ENCODE peak calls at places on chromosomes 13 and 19, in seven cellular contexts. One of them, this sample, is unnamed.
A peak's percentile ranks its signal among the peaks of the same experiment; 100 is the strongest.

GRCh38 chr19:4032436-4032835 is 24.9 kb downstream of the PIAS4 start:
- DNase-seq in body of pancreas: no peak
- DNase-seq in left ventricle myocardium inferior: no peak
- DNase-seq in upper lobe of right lung: peak; percentile 54
- DNase-seq in endothelial cell: no peak
- DNase-seq in ovary: no peak
- DNase-seq in GM23338: no peak
- DNase-seq in this sample: no peak

GRCh38 chr19:51142119-51142518 is at the start of gene SIGLEC7:
- DNase-seq in left ventricle myocardium inferior: peak; percentile 46
- DNase-seq in GM23338: no peak
- DNase-seq in endothelial cell: no peak
- DNase-seq in body of pancreas: no peak
- DNase-seq in ovary: no peak
- DNase-seq in upper lobe of right lung: no peak
- DNase-seq in this sample: no peak

GRCh38 chr19:41887711-41888382 is 4.9 kb downstream of the ARHGEF1 start:
- DNase-seq in left ventricle myocardium inferior: no peak
- DNase-seq in ovary: no peak
- DNase-seq in endothelial cell: no peak
- DNase-seq in body of pancreas: peak; percentile 68
- DNase-seq in GM23338: peak; percentile 92
- DNase-seq in upper lobe of right lung: peak; percentile 93
- DNase-seq in this sample: peak; percentile 78

GRCh38 chr13:19910336-19911072 is 47.1 kb upstream of the ZMYM5 start:
- DNase-seq in endothelial cell: no peak
- DNase-seq in upper lobe of right lung: no peak
- DNase-seq in left ventricle myocardium inferior: no peak
- DNase-seq in GM23338: no peak
- DNase-seq in ovary: no peak
- DNase-seq in body of pancreas: no peak
- DNase-seq in this sample: no peak

GRCh38 chr13:74443623-74444022 is 309.4 kb upstream of the KLF12 start:
- DNase-seq in body of pancreas: no peak
- DNase-seq in GM23338: no peak
- DNase-seq in left ventricle myocardium inferior: no peak
- DNase-seq in endothelial cell: no peak
- DNase-seq in ovary: no peak
- DNase-seq in upper lobe of right lung: no peak
- DNase-seq in this sample: no peak

GRCh38 chr19:4443966-4444764 is 13.4 kb downstream of the UBXN6 start:
- DNase-seq in endothelial cell: no peak
- DNase-seq in ovary: no peak
- DNase-seq in GM23338: no peak
- DNase-seq in upper lobe of right lung: no peak
- DNase-seq in body of pancreas: no peak
- DNase-seq in left ventricle myocardium inferior: no peak
- DNase-seq in this sample: no peak

GRCh38 chr13:93521307-93521706 is 294.7 kb downstream of the GPC6 start:
- DNase-seq in ovary: no peak
- DNase-seq in GM23338: no peak
- DNase-seq in endothelial cell: no peak
- DNase-seq in upper lobe of right lung: no peak
- DNase-seq in body of pancreas: no peak
- DNase-seq in left ventricle myocardium inferior: no peak
- DNase-seq in this sample: no peak

GRCh38 chr13:73429691-73430090 is 370.9 kb downstream of the KLF5 start:
- DNase-seq in left ventricle myocardium inferior: no peak
- DNase-seq in upper lobe of right lung: no peak
- DNase-seq in body of pancreas: no peak
- DNase-seq in ovary: no peak
- DNase-seq in GM23338: no peak
- DNase-seq in endothelial cell: no peak
- DNase-seq in this sample: no peak

GRCh38 chr19:30590596-30591229 is 218.5 kb downstream of the ZNF536 start:
- DNase-seq in GM23338: no peak
- DNase-seq in body of pancreas: no peak
- DNase-seq in endothelial cell: no peak
- DNase-seq in ovary: no peak
- DNase-seq in upper lobe of right lung: no peak
- DNase-seq in left ventricle myocardium inferior: no peak
- DNase-seq in this sample: no peak

GRCh38 chr19:47107953-47108746 is 5.4 kb downstream of the ZC3H4 start:
- DNase-seq in ovary: no peak
- DNase-seq in left ventricle myocardium inferior: no peak
- DNase-seq in upper lobe of right lung: no peak
- DNase-seq in body of pancreas: no peak
- DNase-seq in endothelial cell: no peak
- DNase-seq in GM23338: no peak
- DNase-seq in this sample: no peak

GRCh38 chr19:15633122-15633521 is 7.6 kb upstream of the CYP4F3 start:
- DNase-seq in endothelial cell: no peak
- DNase-seq in upper lobe of right lung: no peak
- DNase-seq in GM23338: no peak
- DNase-seq in left ventricle myocardium inferior: no peak
- DNase-seq in body of pancreas: no peak
- DNase-seq in ovary: no peak
- DNase-seq in this sample: no peak

GRCh38 chr19:1042689-1043511 is 3.0 kb downstream of the ABCA7 start:
- DNase-seq in endothelial cell: no peak
- DNase-seq in GM23338: no peak
- DNase-seq in ovary: no peak
- DNase-seq in left ventricle myocardium inferior: no peak
- DNase-seq in upper lobe of right lung: no peak
- DNase-seq in body of pancreas: no peak
- DNase-seq in this sample: no peak

GRCh38 chr19:18419195-18419698 is at the start of gene SSBP4:
- DNase-seq in endothelial cell: peak; percentile 84
- DNase-seq in left ventricle myocardium inferior: peak; percentile 81
- DNase-seq in ovary: peak; percentile 79
- DNase-seq in GM23338: peak; percentile 88
- DNase-seq in upper lobe of right lung: peak; percentile 86
- DNase-seq in body of pancreas: peak; percentile 80
- DNase-seq in this sample: peak; percentile 73

GRCh38 chr13:46211521-46212351 is at the start of gene LRRC63:
- DNase-seq in endothelial cell: peak; percentile 67
- DNase-seq in body of pancreas: peak; percentile 81
- DNase-seq in left ventricle myocardium inferior: peak; percentile 81
- DNase-seq in upper lobe of right lung: peak; percentile 91
- DNase-seq in GM23338: peak; percentile 81
- DNase-seq in ovary: peak; percentile 49
- DNase-seq in this sample: peak; percentile 69

GRCh38 chr13:32746474-32746873 is 160.2 kb downstream of the PDS5B start:
- DNase-seq in endothelial cell: no peak
- DNase-seq in left ventricle myocardium inferior: no peak
- DNase-seq in upper lobe of right lung: no peak
- DNase-seq in GM23338: no peak
- DNase-seq in ovary: no peak
- DNase-seq in body of pancreas: no peak
- DNase-seq in this sample: no peak

GRCh38 chr19:41219924-41220567 is 1.0 kb downstream of the AXL start:
- DNase-seq in endothelial cell: no peak
- DNase-seq in ovary: peak; percentile 64
- DNase-seq in body of pancreas: no peak
- DNase-seq in left ventricle myocardium inferior: peak; percentile 50
- DNase-seq in GM23338: peak; percentile 17
- DNase-seq in upper lobe of right lung: peak; percentile 67
- DNase-seq in this sample: no peak

GRCh38 chr19:1401138-1401888 is at the start of gene GAMT:
- DNase-seq in ovary: no peak
- DNase-seq in upper lobe of right lung: no peak
- DNase-seq in endothelial cell: peak; percentile 55
- DNase-seq in GM23338: peak; percentile 65
- DNase-seq in left ventricle myocardium inferior: peak; percentile 55
- DNase-seq in body of pancreas: peak; percentile 72
- DNase-seq in this sample: peak; percentile 44

GRCh38 chr19:14168259-14168972 is 32.0 kb upstream of the ASF1B start:
- DNase-seq in upper lobe of right lung: no peak
- DNase-seq in left ventricle myocardium inferior: no peak
- DNase-seq in body of pancreas: no peak
- DNase-seq in endothelial cell: no peak
- DNase-seq in ovary: no peak
- DNase-seq in GM23338: no peak
- DNase-seq in this sample: no peak

GRCh38 chr19:37905936-37906867 is at the start of gene WDR87:
- DNase-seq in ovary: peak; percentile 18
- DNase-seq in GM23338: peak; percentile 94
- DNase-seq in body of pancreas: peak; percentile 64
- DNase-seq in left ventricle myocardium inferior: no peak
- DNase-seq in endothelial cell: peak; percentile 74
- DNase-seq in upper lobe of right lung: peak; percentile 79
- DNase-seq in this sample: peak; percentile 71

GRCh38 chr13:25018729-25019115 is 77.2 kb upstream of the PABPC3 start:
- DNase-seq in left ventricle myocardium inferior: no peak
- DNase-seq in endothelial cell: no peak
- DNase-seq in GM23338: peak; percentile 50
- DNase-seq in ovary: no peak
- DNase-seq in body of pancreas: peak; percentile 25
- DNase-seq in upper lobe of right lung: no peak
- DNase-seq in this sample: no peak

GRCh38 chr19:32498641-32499200 is 82.3 kb upstream of the PDCD5 start:
- DNase-seq in left ventricle myocardium inferior: no peak
- DNase-seq in GM23338: no peak
- DNase-seq in ovary: no peak
- DNase-seq in upper lobe of right lung: no peak
- DNase-seq in endothelial cell: no peak
- DNase-seq in body of pancreas: no peak
- DNase-seq in this sample: no peak

GRCh38 chr19:38024991-38025716 is 118.1 kb downstream of the SIPA1L3 start:
- DNase-seq in ovary: no peak
- DNase-seq in GM23338: peak; percentile 87
- DNase-seq in upper lobe of right lung: no peak
- DNase-seq in left ventricle myocardium inferior: no peak
- DNase-seq in body of pancreas: no peak
- DNase-seq in endothelial cell: no peak
- DNase-seq in this sample: no peak

GRCh38 chr19:54875506-54875905 is 1.5 kb downstream of the FCAR start:
- DNase-seq in GM23338: no peak
- DNase-seq in endothelial cell: no peak
- DNase-seq in ovary: no peak
- DNase-seq in left ventricle myocardium inferior: no peak
- DNase-seq in body of pancreas: no peak
- DNase-seq in upper lobe of right lung: no peak
- DNase-seq in this sample: no peak

GRCh38 chr13:37270206-37271001 is 164.9 kb upstream of the CSNK1A1L start:
- DNase-seq in body of pancreas: no peak
- DNase-seq in GM23338: peak; percentile 21
- DNase-seq in left ventricle myocardium inferior: no peak
- DNase-seq in ovary: no peak
- DNase-seq in endothelial cell: no peak
- DNase-seq in upper lobe of right lung: no peak
- DNase-seq in this sample: no peak

GRCh38 chr13:109383683-109384082 is 402.7 kb downstream of the IRS2 start:
- DNase-seq in upper lobe of right lung: no peak
- DNase-seq in GM23338: no peak
- DNase-seq in body of pancreas: no peak
- DNase-seq in ovary: no peak
- DNase-seq in endothelial cell: no peak
- DNase-seq in left ventricle myocardium inferior: no peak
- DNase-seq in this sample: no peak

GRCh38 chr13:98688373-98688772 is 64.1 kb downstream of the SLC15A1 start:
- DNase-seq in endothelial cell: no peak
- DNase-seq in body of pancreas: no peak
- DNase-seq in GM23338: peak; percentile 75
- DNase-seq in left ventricle myocardium inferior: no peak
- DNase-seq in ovary: no peak
- DNase-seq in upper lobe of right lung: no peak
- DNase-seq in this sample: no peak
- TF ChIP-seq CTCF in endothelial cell: no peak
- TF ChIP-seq CTCF in body of pancreas: no peak
- TF ChIP-seq CTCF in GM23338: no peak
- TF ChIP-seq CTCF in left ventricle myocardium inferior: no peak
- TF ChIP-seq CTCF in ovary: no peak
- TF ChIP-seq CTCF in upper lobe of right lung: no peak
- TF ChIP-seq CTCF in this sample: no peak

GRCh38 chr19:7918615-7919421 is 1.3 kb upstream of the SNAPC2 start:
- DNase-seq in GM23338: no peak
- DNase-seq in left ventricle myocardium inferior: no peak
- DNase-seq in ovary: no peak
- DNase-seq in body of pancreas: no peak
- DNase-seq in upper lobe of right lung: no peak
- DNase-seq in endothelial cell: no peak
- DNase-seq in this sample: no peak

GRCh38 chr19:7916908-7917291 is 2.3 kb downstream of the TGFBR3L start:
- DNase-seq in body of pancreas: no peak
- DNase-seq in endothelial cell: no peak
- DNase-seq in ovary: no peak
- DNase-seq in upper lobe of right lung: no peak
- DNase-seq in left ventricle myocardium inferior: no peak
- DNase-seq in GM23338: peak; percentile 47
- DNase-seq in this sample: no peak

GRCh38 chr19:7915250-7916136 is 863 bp downstream of the TGFBR3L start:
- DNase-seq in endothelial cell: no peak
- DNase-seq in ovary: no peak
- DNase-seq in GM23338: no peak
- DNase-seq in upper lobe of right lung: peak; percentile 46
- DNase-seq in left ventricle myocardium inferior: no peak
- DNase-seq in body of pancreas: no peak
- DNase-seq in this sample: no peak

GRCh38 chr19:7916137-7916907 is 1.7 kb downstream of the TGFBR3L start:
- DNase-seq in GM23338: peak; percentile 71
- DNase-seq in endothelial cell: no peak
- DNase-seq in body of pancreas: no peak
- DNase-seq in left ventricle myocardium inferior: no peak
- DNase-seq in ovary: no peak
- DNase-seq in upper lobe of right lung: peak; percentile 68
- DNase-seq in this sample: no peak

GRCh38 chr19:7917292-7918061 is 2.7 kb upstream of the SNAPC2 start:
- DNase-seq in GM23338: peak; percentile 83
- DNase-seq in left ventricle myocardium inferior: no peak
- DNase-seq in upper lobe of right lung: peak; percentile 80
- DNase-seq in body of pancreas: peak; percentile 65
- DNase-seq in endothelial cell: peak; percentile 77
- DNase-seq in ovary: no peak
- DNase-seq in this sample: no peak
- TF ChIP-seq CTCF in GM23338: peak; percentile 59
- TF ChIP-seq CTCF in left ventricle myocardium inferior: peak; percentile 61
- TF ChIP-seq CTCF in upper lobe of right lung: peak; percentile 64
- TF ChIP-seq CTCF in body of pancreas: peak; percentile 37
- TF ChIP-seq CTCF in endothelial cell: no peak
- TF ChIP-seq CTCF in ovary: no peak
- TF ChIP-seq CTCF in this sample: peak; percentile 63

GRCh38 chr19:49916839-49917733 is 11.9 kb upstream of the ATF5 start:
- DNase-seq in ovary: no peak
- DNase-seq in body of pancreas: no peak
- DNase-seq in upper lobe of right lung: no peak
- DNase-seq in endothelial cell: no peak
- DNase-seq in left ventricle myocardium inferior: no peak
- DNase-seq in GM23338: peak; percentile 66
- DNase-seq in this sample: no peak
- TF ChIP-seq CTCF in ovary: no peak
- TF ChIP-seq CTCF in body of pancreas: no peak
- TF ChIP-seq CTCF in upper lobe of right lung: peak; percentile 11
- TF ChIP-seq CTCF in endothelial cell: no peak
- TF ChIP-seq CTCF in left ventricle myocardium inferior: no peak
- TF ChIP-seq CTCF in GM23338: peak; percentile 56
- TF ChIP-seq CTCF in this sample: peak; percentile 40

DNA sequence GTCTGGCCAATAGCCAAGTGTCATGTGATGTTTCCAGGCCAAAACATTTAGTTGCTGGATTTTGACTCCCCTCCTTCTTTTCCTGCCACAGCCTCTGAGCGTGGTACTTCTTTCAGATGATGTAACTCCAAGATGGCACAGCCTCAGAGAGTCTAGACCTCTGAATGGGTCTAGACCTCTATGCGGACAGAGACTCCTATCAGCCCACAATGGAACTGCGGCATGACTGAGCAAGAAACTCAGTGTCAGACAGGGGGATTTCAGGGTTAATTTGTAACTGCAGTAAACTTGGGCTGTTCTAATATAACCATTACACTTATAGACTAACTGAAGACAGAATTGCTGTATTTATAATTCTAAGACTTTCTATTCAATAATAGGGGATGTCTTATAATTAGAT is 42.6 kb upstream of the ZDHHC20 start:
- DNase-seq in upper lobe of right lung: no peak
- DNase-seq in left ventricle myocardium inferior: no peak
- DNase-seq in ovary: no peak
- DNase-seq in GM23338: peak; percentile 70
- DNase-seq in body of pancreas: no peak
- DNase-seq in endothelial cell: no peak
- DNase-seq in this sample: no peak
- TF ChIP-seq CTCF in upper lobe of right lung: no peak
- TF ChIP-seq CTCF in left ventricle myocardium inferior: no peak
- TF ChIP-seq CTCF in ovary: no peak
- TF ChIP-seq CTCF in GM23338: peak; percentile 49
- TF ChIP-seq CTCF in body of pancreas: no peak
- TF ChIP-seq CTCF in endothelial cell: no peak
- TF ChIP-seq CTCF in this sample: no peak